ENCODE peak calls at places on chromosome 11, in six cellular contexts. J, Z, R, M, A and O are unnamed samples.

GRCh38 chr11:32231909-32232493 is 141.1 kb downstream of the RCN1 start:
- DNase-seq in J (peak), Z (no peak), R (peak), M (peak), A (peak), O (peak)

GRCh38 chr11:78344676-78345075 is 72.9 kb downstream of the GAB2 start:
- DNase-seq in J (no peak), Z (no peak), R (no peak), M (no peak), A (no peak), O (no peak)

GRCh38 chr11:44110231-44110679 is 14.8 kb downstream of the EXT2 start:
- DNase-seq in J (peak), Z (peak), R (peak), M (peak), A (peak), O (peak)

GRCh38 chr11:78350646-78351165 is 66.9 kb downstream of the GAB2 start:
- DNase-seq in J (no peak), Z (no peak), R (peak), M (peak), A (no peak), O (peak)

GRCh38 chr11:96124155-96124554 is 200.2 kb upstream of the MTMR2 start:
- DNase-seq in J (no peak), Z (no peak), R (peak), M (no peak), A (no peak), O (no peak)

GRCh38 chr11:119721129-119722120 is 7.6 kb downstream of the NECTIN1 start:
- DNase-seq in J (no peak), Z (no peak), R (no peak), M (peak), A (peak), O (peak)

GRCh38 chr11:65204143-65204542 is 22.4 kb downstream of the CAPN1 start:
- DNase-seq in J (no peak), Z (no peak), R (no peak), M (no peak), A (no peak), O (no peak)

GRCh38 chr11:121249039-121249663 is 43.4 kb upstream of the SC5D start:
- DNase-seq in J (peak), Z (no peak), R (peak), M (peak), A (peak), O (peak)

GRCh38 chr11:59186130-59186594 is 14.2 kb downstream of the DTX4 start:
- DNase-seq in J (peak), Z (no peak), R (peak), M (no peak), A (peak), O (peak)

GRCh38 chr11:129376658-129377341 is 1.2 kb downstream of the BARX2 start:
- DNase-seq in J (no peak), Z (no peak), R (no peak), M (no peak), A (no peak), O (no peak)

GRCh38 chr11:120134106-120134930 is 3.6 kb downstream of the TRIM29 start:
- DNase-seq in J (no peak), Z (no peak), R (no peak), M (no peak), A (peak), O (no peak)

GRCh38 chr11:73889019-73889418 is 12.2 kb downstream of the PAAF1 start:
- DNase-seq in J (no peak), Z (no peak), R (peak), M (no peak), A (no peak), O (peak)

GRCh38 chr11:131079036-131079435 is 162.8 kb upstream of the SNX19 start:
- DNase-seq in J (no peak), Z (no peak), R (no peak), M (no peak), A (no peak), O (no peak)

GRCh38 chr11:2511421-2512369 is 66.9 kb downstream of the KCNQ1 start:
- DNase-seq in J (peak), Z (no peak), R (no peak), M (no peak), A (no peak), O (no peak)

GRCh38 chr11:34345012-34345804 is 12.6 kb downstream of the ABTB2 start:
- DNase-seq in J (no peak), Z (no peak), R (peak), M (no peak), A (no peak), O (peak)

GRCh38 chr11:117819096-117820040 is 5.2 kb downstream of the FXYD2 start:
- DNase-seq in J (no peak), Z (no peak), R (peak), M (peak), A (peak), O (peak)